ENCODE peak calls at places on chromosomes 11 and 22, in four cellular contexts. One of them, this sample, is unnamed.

GRCh38 chr11:111454561-111455192 is 57.5 kb downstream of the BTG4 start:
- DNase-seq in fibroblast of lung: peak; percentile 50
- DNase-seq in memory B cell: no peak
- DNase-seq in A549: peak; percentile 59
- DNase-seq in this sample: peak; percentile 68

GRCh38 chr22:33105501-33105911 is 47.3 kb upstream of the SYN3 start:
- DNase-seq in A549: no peak
- DNase-seq in memory B cell: no peak
- DNase-seq in fibroblast of lung: peak; percentile 6
- DNase-seq in this sample: no peak

GRCh38 chr11:20839231-20839630 is 169.8 kb downstream of the NELL1 start:
- DNase-seq in fibroblast of lung: no peak
- DNase-seq in A549: no peak
- DNase-seq in memory B cell: no peak
- DNase-seq in this sample: no peak

GRCh38 chr22:47884200-47884599 is 1121.8 kb downstream of the TBC1D22A start:
- DNase-seq in fibroblast of lung: no peak
- DNase-seq in memory B cell: no peak
- DNase-seq in A549: peak; percentile 1
- DNase-seq in this sample: no peak

GRCh38 chr11:131253142-131253884 is 117.1 kb upstream of the NTM start:
- DNase-seq in memory B cell: no peak
- DNase-seq in A549: no peak
- DNase-seq in fibroblast of lung: peak; percentile 20
- DNase-seq in this sample: no peak

GRCh38 chr22:26168934-26169311 is 339 bp upstream of the SEZ6L start:
- DNase-seq in fibroblast of lung: peak; percentile 6
- DNase-seq in memory B cell: no peak
- DNase-seq in A549: no peak
- DNase-seq in this sample: no peak

GRCh38 chr11:30457045-30457444 is 129.1 kb downstream of the MPPED2 start:
- DNase-seq in fibroblast of lung: no peak
- DNase-seq in A549: no peak
- DNase-seq in memory B cell: no peak
- DNase-seq in this sample: no peak

GRCh38 chr22:19117111-19117512 is 5.1 kb downstream of the DGCR2 start:
- DNase-seq in memory B cell: no peak
- DNase-seq in A549: no peak
- DNase-seq in fibroblast of lung: no peak
- DNase-seq in this sample: no peak

GRCh38 chr11:67649634-67650540 is 643 bp downstream of the ACY3 start:
- DNase-seq in memory B cell: no peak
- DNase-seq in A549: no peak
- DNase-seq in fibroblast of lung: no peak
- DNase-seq in this sample: no peak

GRCh38 chr11:20112291-20113146 is 47.8 kb downstream of the DBX1 start:
- DNase-seq in memory B cell: no peak
- DNase-seq in A549: peak; percentile 90
- DNase-seq in fibroblast of lung: peak; percentile 99
- DNase-seq in this sample: peak; percentile 82

GRCh38 chr22:21832291-21833290 is 34.9 kb downstream of the MAPK1 start:
- DNase-seq in memory B cell: no peak
- DNase-seq in fibroblast of lung: no peak
- DNase-seq in A549: no peak
- DNase-seq in this sample: no peak

GRCh38 chr22:41327124-41327523 is 25.8 kb downstream of the ZC3H7B start:
- DNase-seq in memory B cell: no peak
- DNase-seq in A549: no peak
- DNase-seq in fibroblast of lung: no peak
- DNase-seq in this sample: no peak

This sample was measured in COLO829.